ENCODE peak calls at places on chromosome 4, in six cellular contexts. T, J, Y, Z, M and S are unnamed samples.

GRCh38 chr4:106315476-106315967 is 487 bp downstream of the TBCK start:
- DNase-seq in Z (no peak), J (no peak), M (no peak), Y (peak; percentile 46), T (peak; percentile 19), S (peak; percentile 54)

GRCh38 chr4:118279920-118280432 is 72.8 kb downstream of the PRSS12 start:
- DNase-seq in J (no peak), Y (peak; percentile 6), T (no peak), M (no peak), Z (no peak), S (peak; percentile 20)

GRCh38 chr4:2101346-2102044 is 42.4 kb downstream of the NAT8L start:
- DNase-seq in T (no peak), J (no peak), Y (peak; percentile 53), Z (no peak), M (no peak), S (peak; percentile 10)

GRCh38 chr4:54172156-54172555 is 56.9 kb upstream of the PDGFRA start:
- DNase-seq in M (no peak), Z (no peak), T (no peak), Y (no peak), J (no peak), S (no peak)

GRCh38 chr4:153234923-153235322 is 30.7 kb downstream of the TRIM2 start:
- DNase-seq in M (no peak), Z (no peak), J (no peak), Y (peak; percentile 82), T (no peak), S (peak; percentile 71)

GRCh38 chr4:142405021-142405991 is 440.8 kb downstream of the INPP4B start:
- DNase-seq in Y (peak; percentile 83), Z (no peak), M (peak; percentile 65), T (peak; percentile 80), J (no peak), S (peak; percentile 76)

GRCh38 chr4:59644765-59645164 is 1555.4 kb upstream of the ADGRL3 start:
- DNase-seq in Y (no peak), M (no peak), Z (no peak), J (no peak), T (no peak), S (no peak)

GRCh38 chr4:11263208-11263607 is 165.5 kb downstream of the HS3ST1 start:
- DNase-seq in M (no peak), J (no peak), Y (no peak), T (no peak), Z (no peak), S (no peak)

GRCh38 chr4:128286474-128287158 is 997 bp downstream of the PGRMC2 start:
- DNase-seq in Y (peak; percentile 61), M (no peak), Z (no peak), T (peak; percentile 43), J (peak; percentile 55), S (peak; percentile 65)

GRCh38 chr4:107751670-107752069 is 31.6 kb upstream of the PAPSS1 start:
- DNase-seq in Z (no peak), M (no peak), T (no peak), Y (no peak), J (no peak), S (no peak)

GRCh38 chr4:114598191-114599121 is at the start of gene UGT8:
- DNase-seq in Y (peak; percentile 18), J (peak; percentile 33), M (peak; percentile 78), T (no peak), Z (no peak), S (peak; percentile 45)